ENCODE peak calls at places on chromosome 10, in ten cellular contexts. X is kidney epithelial cell, S is upper lobe of left lung, F is vagina, J is HFFc6, I is suprapubic skin, N is cardiac muscle cell, B is WTC11, C is sigmoid colon, R is foreskin keratinocyte. P is an unnamed sample.

GRCh38 chr10:17029581-17030271 is 99.9 kb downstream of the CUBN start:
- DNase-seq in X (no peak), S (peak), F (no peak), J (peak), I (peak), N (peak), B (no peak), C (peak), R (no peak), P (peak)

GRCh38 chr10:125048101-125048864 is 106.4 kb downstream of the ZRANB1 start:
- DNase-seq in X (peak), S (peak), F (no peak), J (peak), I (peak), N (peak), B (peak), C (peak), R (peak), P (peak)

GRCh38 chr10:84375011-84375410 is 46.6 kb downstream of the CCSER2 start:
- DNase-seq in X (no peak), S (no peak), F (no peak), J (peak), I (no peak), N (peak), B (peak), C (no peak), R (no peak), P (peak)

GRCh38 chr10:7410800-7411670 is at the start of gene SFMBT2:
- DNase-seq in X (peak), S (peak), F (no peak), J (peak), I (no peak), N (peak), B (peak), C (peak), R (no peak), P (peak)

GRCh38 chr10:13048762-13049161 is 47.2 kb upstream of the CCDC3 start:
- DNase-seq in X (no peak), S (no peak), F (no peak), J (no peak), I (no peak), N (no peak), B (no peak), C (no peak), R (no peak), P (no peak)

GRCh38 chr10:86258488-86258887 is 108.1 kb downstream of the GRID1 start:
- DNase-seq in X (no peak), S (no peak), F (peak), J (no peak), I (no peak), N (no peak), B (no peak), C (no peak), R (no peak), P (no peak)

GRCh38 chr10:71238626-71239025 is 26.3 kb downstream of the UNC5B start:
- DNase-seq in X (no peak), S (no peak), F (no peak), J (no peak), I (no peak), N (no peak), B (no peak), C (no peak), R (no peak), P (no peak)

GRCh38 chr10:93383562-93383981 is 98.6 kb downstream of the MYOF start:
- DNase-seq in X (no peak), S (no peak), F (no peak), J (peak), I (no peak), N (peak), B (no peak), C (no peak), R (no peak), P (peak)

DNA sequence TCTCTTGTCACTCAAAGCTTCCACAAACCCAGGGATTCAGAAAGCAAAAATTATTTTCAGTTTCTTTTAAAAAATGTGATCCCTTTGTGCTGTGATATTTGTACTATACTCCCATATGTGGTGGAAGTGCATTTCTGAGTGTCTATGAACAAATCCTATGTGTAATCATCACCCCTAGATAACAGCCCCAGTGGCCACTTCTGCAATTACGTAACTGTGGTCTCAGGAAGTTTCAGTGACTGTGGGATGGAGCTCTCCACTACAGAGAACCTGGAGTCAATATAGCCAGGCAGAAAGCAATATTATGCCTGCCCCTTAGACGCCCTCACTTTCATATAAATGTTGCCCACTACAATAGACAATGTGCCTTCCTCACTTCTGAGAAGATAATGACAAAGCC is 1101.7 kb upstream of the GHITM start:
- DNase-seq in X (no peak), S (no peak), F (no peak), J (no peak), I (no peak), N (peak), B (no peak), C (no peak), R (no peak), P (no peak)
- TF ChIP-seq CTCF in X (no peak), S (no peak), F (no peak), J (no peak), I (no peak), N (no peak), B (no peak), C (no peak), R (no peak), P (no peak)

GRCh38 chr10:46226900-46227558 is 59.8 kb upstream of the ANTXRL start:
- DNase-seq in X (no peak), S (peak), F (peak), J (no peak), I (peak), N (no peak), B (no peak), C (no peak), R (no peak), P (no peak)

GRCh38 chr10:46226232-46226631 is 60.6 kb upstream of the ANTXRL start:
- DNase-seq in X (no peak), S (no peak), F (peak), J (no peak), I (peak), N (no peak), B (no peak), C (no peak), R (no peak), P (no peak)

GRCh38 chr10:46227571-46228075 is 59.2 kb upstream of the ANTXRL start:
- DNase-seq in X (no peak), S (peak), F (peak), J (no peak), I (peak), N (no peak), B (no peak), C (no peak), R (no peak), P (no peak)

GRCh38 chr10:46229144-46229563 is 57.6 kb upstream of the ANTXRL start:
- DNase-seq in X (no peak), S (peak), F (peak), J (no peak), I (peak), N (peak), B (peak), C (no peak), R (no peak), P (peak)

GRCh38 chr10:46228076-46229071 is 58.4 kb upstream of the ANTXRL start:
- DNase-seq in X (no peak), S (peak), F (peak), J (peak), I (peak), N (peak), B (peak), C (peak), R (peak), P (peak)
- TF ChIP-seq CTCF in X (peak), S (peak), F (peak), J (peak), I (peak), N (peak), B (peak), C (peak), R (peak), P (peak)

GRCh38 chr10:132961420-132961803 is 19.0 kb upstream of the CFAP46 start:
- DNase-seq in X (no peak), S (no peak), F (no peak), J (no peak), I (no peak), N (no peak), B (no peak), C (peak), R (no peak), P (no peak)

GRCh38 chr10:132962623-132963429 is 20.5 kb upstream of the CFAP46 start:
- DNase-seq in X (no peak), S (no peak), F (no peak), J (peak), I (no peak), N (peak), B (no peak), C (no peak), R (no peak), P (no peak)

GRCh38 chr10:132963430-132963960 is 21.1 kb upstream of the CFAP46 start:
- DNase-seq in X (no peak), S (peak), F (no peak), J (no peak), I (peak), N (no peak), B (no peak), C (peak), R (no peak), P (no peak)

GRCh38 chr10:132960651-132961419 is 18.5 kb upstream of the CFAP46 start:
- DNase-seq in X (no peak), S (peak), F (no peak), J (no peak), I (peak), N (no peak), B (no peak), C (peak), R (no peak), P (no peak)

DNA sequence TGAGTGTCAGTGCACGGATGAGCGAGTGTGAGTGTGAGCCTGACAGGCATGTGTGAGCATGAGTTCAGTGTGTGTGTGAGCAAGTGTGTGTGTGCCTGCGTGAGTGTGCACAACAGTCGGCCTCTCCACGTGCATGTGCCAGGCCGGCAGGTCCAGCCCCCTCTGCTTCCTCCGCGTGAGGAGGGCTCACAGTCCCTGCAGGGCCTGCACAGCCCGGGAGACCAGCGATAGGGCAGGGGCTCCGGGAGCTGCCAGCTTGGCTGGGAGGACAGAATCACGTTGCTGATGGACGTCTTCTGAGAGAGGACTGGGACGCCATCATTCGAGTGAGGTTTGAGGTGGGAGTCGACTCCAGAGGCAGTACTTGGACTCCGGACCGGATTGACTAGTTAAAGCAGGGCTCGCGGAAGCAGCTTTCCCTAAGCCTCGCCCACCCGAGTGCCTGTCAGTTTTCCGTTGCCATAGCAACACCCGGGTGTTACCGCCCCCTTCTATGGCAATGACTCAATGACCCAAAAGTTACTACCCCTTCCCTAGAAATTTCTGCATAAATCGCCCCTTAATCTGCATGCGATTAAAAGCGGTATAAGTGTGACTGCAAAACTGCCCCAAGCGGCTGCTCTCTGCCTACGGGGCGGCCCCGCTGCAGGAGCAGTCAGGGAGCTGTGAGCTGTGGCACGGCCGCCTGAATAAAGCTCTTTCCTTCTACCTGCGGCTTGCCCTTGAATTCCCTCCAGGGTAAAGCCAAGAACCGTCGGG is 19.7 kb upstream of the CFAP46 start:
- DNase-seq in X (peak), S (peak), F (no peak), J (peak), I (peak), N (peak), B (peak), C (peak), R (peak), P (peak)
- TF ChIP-seq CTCF in X (no peak), S (no peak), F (no peak), J (peak), I (no peak), N (peak), B (no peak), C (no peak), R (no peak), P (no peak)

GRCh38 chr10:43056568-43057011 is 20.3 kb upstream of the RET start:
- DNase-seq in X (no peak), S (no peak), F (no peak), J (no peak), I (peak), N (no peak), B (no peak), C (peak), R (no peak), P (no peak)
- TF ChIP-seq CTCF in X (no peak), S (no peak), F (no peak), J (no peak), I (no peak), N (no peak), B (no peak), C (no peak), R (no peak), P (no peak)

DNA sequence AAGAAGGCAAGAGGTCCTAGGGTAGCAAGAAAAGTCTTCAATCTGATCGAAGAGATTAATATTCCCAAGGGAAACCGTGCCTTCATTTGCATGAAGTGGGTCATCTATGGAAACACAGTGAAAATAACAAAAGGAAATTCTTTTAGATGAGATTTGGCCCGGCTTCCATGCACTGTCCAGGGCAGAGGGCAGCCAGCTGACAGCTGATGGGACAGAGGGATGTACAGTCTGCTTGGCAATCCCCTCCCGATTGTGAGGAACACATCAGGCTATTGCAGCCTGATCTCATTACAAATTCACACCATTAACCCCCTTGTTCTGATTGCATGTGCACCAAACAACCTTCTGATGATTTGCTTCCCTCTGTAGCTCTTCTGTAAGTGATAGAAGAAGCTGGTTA is 105.3 kb downstream of the FRMD4A start:
- DNase-seq in X (no peak), S (no peak), F (no peak), J (no peak), I (no peak), N (no peak), B (no peak), C (no peak), R (no peak), P (no peak)
- TF ChIP-seq CTCF in X (no peak), S (no peak), F (no peak), J (no peak), I (no peak), N (no peak), B (no peak), C (no peak), R (no peak), P (no peak)

GRCh38 chr10:74969530-74969929 is 141.9 kb upstream of the SAMD8 start:
- DNase-seq in X (no peak), S (no peak), F (no peak), J (no peak), I (no peak), N (no peak), B (no peak), C (no peak), R (no peak), P (no peak)
- TF ChIP-seq CTCF in X (no peak), S (no peak), F (no peak), J (no peak), I (no peak), N (no peak), B (no peak), C (no peak), R (no peak), P (no peak)

GRCh38 chr10:128295003-128295402 is 168.8 kb upstream of the MKI67 start:
- DNase-seq in X (no peak), S (no peak), F (no peak), J (no peak), I (no peak), N (no peak), B (peak), C (no peak), R (no peak), P (no peak)
- TF ChIP-seq CTCF in X (no peak), S (no peak), F (no peak), J (no peak), I (no peak), N (no peak), B (no peak), C (no peak), R (no peak), P (no peak)

GRCh38 chr10:65360497-65360896 is 1565.3 kb upstream of the LRRTM3 start:
- DNase-seq in X (no peak), S (no peak), F (no peak), J (no peak), I (no peak), N (no peak), B (no peak), C (no peak), R (no peak), P (no peak)

GRCh38 chr10:65355141-65355680 is 1570.6 kb upstream of the LRRTM3 start:
- DNase-seq in X (no peak), S (no peak), F (no peak), J (no peak), I (no peak), N (no peak), B (no peak), C (no peak), R (no peak), P (no peak)

DNA sequence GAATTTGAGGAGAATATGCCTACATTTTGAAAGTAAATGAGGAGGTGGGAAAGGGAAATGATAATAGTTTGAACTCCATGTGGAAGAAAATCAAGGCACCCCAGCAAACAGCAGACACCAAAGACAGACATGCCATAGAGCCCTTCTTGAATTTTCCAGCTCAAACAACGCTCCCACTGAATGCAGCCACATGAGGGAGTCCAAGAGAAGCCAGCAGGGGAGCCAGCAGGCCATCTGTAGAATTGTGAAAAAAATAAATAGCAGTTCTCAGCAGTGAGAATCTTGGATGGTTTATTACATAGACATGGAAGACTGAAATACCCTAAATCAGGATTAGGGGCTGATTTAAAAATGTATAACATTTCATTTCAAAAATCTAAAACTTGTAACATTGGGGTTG is 1567.3 kb upstream of the LRRTM3 start:
- DNase-seq in X (no peak), S (no peak), F (no peak), J (no peak), I (no peak), N (peak), B (peak), C (no peak), R (no peak), P (peak)
- TF ChIP-seq CTCF in X (peak), S (no peak), F (no peak), J (peak), I (no peak), N (peak), B (no peak), C (no peak), R (peak), P (peak)

P was measured in Calu3.